ENCODE peak calls at places on chromosome X, in nine cellular contexts. T is psoas muscle, A is choroid plexus epithelial cell, H is AG04449, N is endodermal cell, Q is fibroblast of the aortic adventitia, L is epithelial cell of esophagus, D is heart right ventricle, S is GM23338. G is an unnamed sample.

GRCh38 chrX:5979338-5979737 is 249.3 kb downstream of the NLGN4X start:
- DNase-seq in D (no peak), T (no peak), S (no peak), A (no peak), L (no peak), Q (no peak), N (no peak), H (no peak), G (no peak)

GRCh38 chrX:21996872-21997271 is 35.3 kb upstream of the PHEX start:
- DNase-seq in T (no peak), Q (peak), N (no peak), L (peak), A (peak), S (no peak), D (no peak), H (no peak), G (no peak)

GRCh38 chrX:115679460-115679859 is 118.5 kb downstream of the PLS3 start:
- DNase-seq in S (peak), H (no peak), A (peak), T (no peak), D (no peak), Q (peak), N (no peak), L (peak), G (no peak)

GRCh38 chrX:71870337-71871098 is 40.1 kb upstream of the NHSL2 start:
- DNase-seq in A (peak), T (no peak), Q (no peak), L (no peak), H (no peak), N (peak), S (peak), D (no peak), G (no peak)

GRCh38 chrX:27591938-27592337 is 1.8 kb downstream of the DCAF8L2 start:
- DNase-seq in D (no peak), S (peak), A (no peak), T (no peak), L (no peak), N (peak), Q (no peak), H (no peak), G (no peak)

GRCh38 chrX:2767631-2768455 is 16.0 kb downstream of the XG start:
- DNase-seq in S (peak), D (peak), A (peak), T (peak), L (peak), N (peak), Q (peak), H (no peak), G (peak)

GRCh38 chrX:136452614-136453013 is 35.1 kb upstream of the BRS3 start:
- DNase-seq in Q (no peak), N (no peak), A (no peak), H (no peak), S (no peak), T (no peak), L (no peak), D (no peak), G (no peak)

GRCh38 chrX:125203379-125203736 is 116.3 kb upstream of the TEX13C start:
- DNase-seq in N (peak), Q (no peak), H (no peak), D (peak), S (peak), A (no peak), L (no peak), T (peak), G (no peak)

GRCh38 chrX:74133156-74133796 is 170.7 kb upstream of the ZCCHC13 start:
- DNase-seq in T (no peak), D (no peak), A (peak), H (peak), N (peak), Q (peak), L (peak), S (peak), G (peak)

GRCh38 chrX:30060718-30061117 is 154.6 kb upstream of the MAGEB2 start:
- DNase-seq in T (no peak), Q (peak), D (no peak), H (no peak), A (peak), L (peak), N (peak), S (peak), G (no peak)

GRCh38 chrX:120015145-120016067 is 62.1 kb downstream of the RHOXF2B start:
- DNase-seq in L (peak), Q (no peak), D (no peak), T (no peak), A (no peak), H (no peak), S (peak), N (peak), G (no peak)

GRCh38 chrX:11351375-11352295 is 58.4 kb downstream of the AMELX start:
- DNase-seq in Q (peak), L (no peak), S (no peak), T (peak), H (no peak), D (peak), A (peak), N (no peak), G (no peak)

GRCh38 chrX:123764967-123765871 is 32.4 kb upstream of the THOC2 start:
- DNase-seq in S (peak), A (peak), H (no peak), T (peak), N (peak), Q (peak), L (peak), D (peak), G (peak)

GRCh38 chrX:40281341-40282005 is 183.7 kb upstream of the BCOR start:
- DNase-seq in N (no peak), L (no peak), A (no peak), H (no peak), T (no peak), S (no peak), Q (no peak), D (no peak), G (no peak)

GRCh38 chrX:151359931-151360871 is 36.8 kb upstream of the VMA21 start:
- DNase-seq in Q (peak), A (peak), T (peak), D (peak), S (peak), N (peak), H (no peak), L (peak), G (no peak)

GRCh38 chrX:133151320-133151719 is 54.4 kb upstream of the USP26 start:
- DNase-seq in T (no peak), N (no peak), A (no peak), L (peak), H (peak), S (no peak), Q (no peak), D (no peak), G (no peak)

GRCh38 chrX:12301288-12301687 is 163.0 kb downstream of the FRMPD4 start:
- DNase-seq in L (no peak), N (no peak), T (no peak), D (no peak), S (no peak), Q (no peak), A (no peak), H (no peak), G (no peak)

GRCh38 chrX:13371191-13371590 is 51.3 kb upstream of the ATXN3L start:
- DNase-seq in L (no peak), N (no peak), T (no peak), Q (peak), D (no peak), A (peak), S (no peak), H (no peak), G (no peak)

GRCh38 chrX:129772796-129773431 is 6.8 kb upstream of the SASH3 start:
- DNase-seq in S (peak), L (no peak), D (peak), Q (no peak), A (no peak), T (peak), H (no peak), N (no peak), G (no peak)

GRCh38 chrX:35841872-35842271 is 43.7 kb downstream of the MAGEB16 start:
- DNase-seq in S (no peak), T (no peak), A (no peak), Q (no peak), H (no peak), L (peak), N (no peak), D (no peak), G (no peak)

GRCh38 chrX:9231491-9231890 is 197.6 kb upstream of the FAM9B start:
- DNase-seq in Q (no peak), L (peak), H (no peak), D (no peak), S (no peak), N (no peak), A (peak), T (no peak), G (no peak)

GRCh38 chrX:1384738-1385250 is 7.1 kb downstream of the SLC25A6 start:
- DNase-seq in L (no peak), Q (no peak), D (no peak), H (no peak), A (no peak), T (no peak), N (peak), S (no peak), G (no peak)

GRCh38 chrX:114580336-114580735 is 3.5 kb upstream of the HTR2C start:
- DNase-seq in S (peak), T (no peak), N (no peak), D (no peak), A (no peak), H (no peak), Q (no peak), L (no peak), G (no peak)
- TF ChIP-seq CTCF in S (peak), T (no peak), N (peak), D (no peak), A (no peak), H (no peak), Q (no peak), L (peak), G (peak)

GRCh38 chrX:19627533-19627932 is 112.2 kb upstream of the MAP3K15 start:
- DNase-seq in D (no peak), T (no peak), L (peak), S (no peak), A (no peak), N (no peak), Q (peak), H (no peak), G (no peak)
- H3K4me3 ChIP-seq in D (no peak), T (no peak), L (no peak), S (no peak), A (no peak), N (no peak), Q (no peak), H (no peak), G (no peak)

DNA sequence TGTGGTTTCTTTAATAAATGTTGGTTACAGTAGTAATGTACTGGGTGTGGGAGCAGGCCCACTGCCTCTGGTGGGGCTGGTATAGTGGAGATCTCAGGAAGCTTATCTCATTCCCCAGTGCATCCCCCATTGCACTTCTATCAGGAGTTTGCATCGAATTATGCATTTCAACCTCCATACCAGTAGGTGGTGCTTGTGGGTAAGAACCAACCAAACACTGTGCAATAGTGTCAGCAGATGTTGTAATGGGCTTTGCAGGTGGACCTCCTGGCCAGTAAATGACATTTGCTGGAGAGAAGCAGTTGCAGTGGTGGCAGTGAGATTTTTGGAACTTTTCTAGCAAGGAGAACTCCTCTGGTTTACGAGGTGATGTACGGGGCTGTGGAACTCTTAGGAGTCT is 150.6 kb downstream of the POU3F4 start:
- DNase-seq in H (no peak), D (no peak), T (no peak), N (no peak), S (peak), A (no peak), Q (no peak), L (no peak), G (no peak)
- TF ChIP-seq CTCF in H (no peak), D (no peak), T (no peak), N (peak), S (peak), A (no peak), Q (no peak), L (no peak), G (peak)

DNA sequence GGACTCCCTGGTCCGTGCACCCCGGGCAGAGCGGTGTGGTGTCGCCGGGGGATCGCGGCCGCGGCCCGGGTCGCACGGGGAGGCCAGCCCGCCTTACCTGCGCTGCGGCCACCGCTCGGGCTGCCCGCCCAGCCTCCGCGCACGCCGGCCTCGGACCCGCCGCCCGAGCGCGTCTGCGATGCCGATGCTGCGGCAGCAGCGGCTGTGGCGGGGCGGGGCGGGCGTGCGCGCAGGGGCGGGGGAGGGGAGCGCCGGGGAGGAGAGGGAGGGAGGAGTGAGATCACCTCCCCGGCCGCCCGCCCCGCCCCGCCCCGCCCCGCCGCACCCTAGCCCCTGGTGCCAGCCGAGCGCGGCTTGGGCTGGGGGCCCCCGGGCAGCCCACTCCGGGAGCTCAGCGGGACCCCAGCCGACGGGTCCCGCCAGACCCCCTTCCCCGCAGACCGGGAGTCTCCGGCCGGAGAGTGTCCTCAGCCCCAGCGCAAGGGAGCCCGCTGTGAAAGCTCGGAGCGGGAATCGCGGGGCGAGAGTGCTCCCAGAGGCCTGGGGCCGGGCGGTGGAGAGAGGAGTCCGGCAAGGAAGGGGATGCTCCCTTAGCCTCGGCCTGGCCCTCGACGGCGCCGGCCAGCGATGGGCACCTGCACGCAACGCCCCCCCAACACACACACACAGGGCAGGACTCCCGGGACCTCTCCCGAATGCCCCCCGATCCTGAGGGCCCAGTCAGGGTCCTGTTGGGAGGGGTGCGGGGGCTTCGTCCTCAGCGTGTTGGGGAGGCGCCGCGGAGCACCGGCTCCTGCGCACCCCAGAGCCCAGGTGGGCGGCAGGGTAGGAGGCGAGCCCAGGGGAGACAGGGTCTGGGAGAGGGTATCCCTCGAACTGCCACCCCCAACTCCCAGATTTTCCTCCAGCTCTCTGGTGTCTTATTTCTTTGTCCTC is at the start of gene L1CAM:
- DNase-seq in Q (no peak), S (peak), A (no peak), T (no peak), N (peak), L (peak), H (no peak), D (no peak), G (no peak)
- H3K4me3 ChIP-seq in Q (no peak), S (peak), A (no peak), T (no peak), N (no peak), L (no peak), H (no peak), D (peak), G (no peak)